ENCODE peak calls at places on chromosomes 6 and 20, in eight cellular contexts. H is ovary, X is AG04450, K is cardiac fibroblast, G is DND-41, C is HCT116, E is choroid plexus epithelial cell, J is IMR-90. S is an unnamed sample.

GRCh38 chr20:58001381-58001780 is 227.1 kb downstream of the ANKRD60 start:
- DNase-seq in G (no peak), X (no peak), K (no peak), C (no peak), J (no peak), H (peak), E (peak), S (no peak)

GRCh38 chr20:59495894-59496510 is 108.3 kb upstream of the PHACTR3 start:
- DNase-seq in G (peak), K (peak), E (peak), X (peak), H (peak), C (peak), J (peak), S (peak)

GRCh38 chr6:25017486-25017885 is 81.7 kb upstream of the RIPOR2 start:
- DNase-seq in H (no peak), X (no peak), E (no peak), C (no peak), G (no peak), K (no peak), J (no peak), S (no peak)

GRCh38 chr20:4959582-4959981 is 41.7 kb downstream of the SLC23A2 start:
- DNase-seq in C (peak), G (no peak), J (peak), X (no peak), H (no peak), K (peak), E (no peak), S (no peak)

GRCh38 chr6:103675807-103676406 is 1183.8 kb downstream of the HACE1 start:
- DNase-seq in H (no peak), G (peak), J (no peak), K (peak), X (no peak), E (peak), C (no peak), S (peak)

GRCh38 chr6:62345962-62346689 is 60.1 kb upstream of the KHDRBS2 start:
- DNase-seq in K (no peak), C (no peak), E (no peak), H (no peak), G (no peak), X (no peak), J (no peak), S (no peak)

GRCh38 chr6:22904413-22904812 is 335.0 kb downstream of the HDGFL1 start:
- DNase-seq in C (no peak), G (no peak), H (no peak), K (no peak), E (peak), X (no peak), J (peak), S (no peak)

GRCh38 chr6:52726741-52727535 is 36.3 kb downstream of the GSTA2 start:
- DNase-seq in G (no peak), E (no peak), K (no peak), J (no peak), H (no peak), X (no peak), C (no peak), S (no peak)

GRCh38 chr6:11043961-11044711 is at the start of gene ELOVL2:
- DNase-seq in E (peak), X (no peak), K (peak), C (no peak), G (no peak), J (peak), H (no peak), S (peak)

GRCh38 chr20:36591854-36592641 is 13.5 kb upstream of the RAB5IF start:
- DNase-seq in H (peak), C (peak), E (peak), K (no peak), J (peak), X (no peak), G (peak), S (peak)

GRCh38 chr20:24783631-24784492 is 165.2 kb upstream of the CST7 start:
- DNase-seq in E (no peak), K (no peak), X (no peak), H (no peak), C (no peak), G (peak), J (no peak), S (no peak)

GRCh38 chr20:24640686-24641085 is 171.3 kb downstream of the SYNDIG1 start:
- DNase-seq in E (no peak), C (no peak), J (no peak), G (no peak), X (no peak), H (no peak), K (no peak), S (no peak)

GRCh38 chr20:48236485-48237055 is 451.3 kb upstream of the SULF2 start:
- DNase-seq in K (no peak), E (no peak), G (no peak), C (no peak), J (no peak), X (no peak), H (no peak), S (no peak)

GRCh38 chr6:28104392-28105250 is 19.8 kb upstream of the ZSCAN16 start:
- DNase-seq in G (no peak), X (no peak), K (peak), C (peak), J (peak), E (peak), H (peak), S (peak)

GRCh38 chr6:160071805-160072687 is 49.6 kb upstream of the SLC22A1 start:
- DNase-seq in X (no peak), G (no peak), E (peak), K (peak), J (no peak), C (no peak), H (no peak), S (no peak)

GRCh38 chr6:55969501-55969900 is 94.1 kb upstream of the BMP5 start:
- DNase-seq in G (no peak), E (no peak), C (no peak), X (no peak), K (no peak), J (no peak), H (no peak), S (no peak)

GRCh38 chr20:40535816-40536215 is 153.2 kb downstream of the MAFB start:
- DNase-seq in E (no peak), J (no peak), C (no peak), K (no peak), G (no peak), H (no peak), X (no peak), S (peak)

GRCh38 chr6:149127212-149127611 is 190.3 kb upstream of the TAB2 start:
- DNase-seq in E (peak), H (no peak), X (peak), K (peak), J (peak), C (no peak), G (no peak), S (peak)

GRCh38 chr20:38790210-38791053 is 15.1 kb upstream of the PPP1R16B start:
- DNase-seq in C (peak), H (no peak), E (peak), K (peak), G (peak), X (no peak), J (peak), S (peak)

GRCh38 chr20:58542411-58543095 is 27.4 kb upstream of the APCDD1L start:
- DNase-seq in C (peak), G (no peak), X (no peak), K (peak), J (peak), H (no peak), E (no peak), S (peak)

GRCh38 chr6:152300517-152300916 is 336.6 kb downstream of the SYNE1 start:
- DNase-seq in C (no peak), G (no peak), K (no peak), X (no peak), J (no peak), E (no peak), H (no peak), S (no peak)

GRCh38 chr6:72865467-72865866 is 243.6 kb downstream of the KCNQ5 start:
- DNase-seq in H (no peak), C (no peak), G (no peak), J (peak), E (peak), X (no peak), K (peak), S (peak)

GRCh38 chr20:47843886-47844567 is 58.7 kb upstream of the SULF2 start:
- DNase-seq in C (no peak), H (no peak), E (no peak), X (no peak), J (no peak), G (no peak), K (no peak), S (no peak)

GRCh38 chr6:11315743-11316437 is 83.4 kb upstream of the NEDD9 start:
- DNase-seq in G (no peak), K (peak), X (peak), H (no peak), C (peak), E (peak), J (peak), S (peak)

GRCh38 chr6:109351231-109352132 is 30.8 kb downstream of the CD164 start:
- DNase-seq in G (no peak), H (no peak), K (peak), J (no peak), E (peak), C (no peak), X (no peak), S (peak)

GRCh38 chr6:11755725-11756124 is 22.9 kb downstream of the ADTRP start:
- DNase-seq in J (no peak), X (no peak), K (peak), C (no peak), G (no peak), H (no peak), E (no peak), S (peak)

DNA sequence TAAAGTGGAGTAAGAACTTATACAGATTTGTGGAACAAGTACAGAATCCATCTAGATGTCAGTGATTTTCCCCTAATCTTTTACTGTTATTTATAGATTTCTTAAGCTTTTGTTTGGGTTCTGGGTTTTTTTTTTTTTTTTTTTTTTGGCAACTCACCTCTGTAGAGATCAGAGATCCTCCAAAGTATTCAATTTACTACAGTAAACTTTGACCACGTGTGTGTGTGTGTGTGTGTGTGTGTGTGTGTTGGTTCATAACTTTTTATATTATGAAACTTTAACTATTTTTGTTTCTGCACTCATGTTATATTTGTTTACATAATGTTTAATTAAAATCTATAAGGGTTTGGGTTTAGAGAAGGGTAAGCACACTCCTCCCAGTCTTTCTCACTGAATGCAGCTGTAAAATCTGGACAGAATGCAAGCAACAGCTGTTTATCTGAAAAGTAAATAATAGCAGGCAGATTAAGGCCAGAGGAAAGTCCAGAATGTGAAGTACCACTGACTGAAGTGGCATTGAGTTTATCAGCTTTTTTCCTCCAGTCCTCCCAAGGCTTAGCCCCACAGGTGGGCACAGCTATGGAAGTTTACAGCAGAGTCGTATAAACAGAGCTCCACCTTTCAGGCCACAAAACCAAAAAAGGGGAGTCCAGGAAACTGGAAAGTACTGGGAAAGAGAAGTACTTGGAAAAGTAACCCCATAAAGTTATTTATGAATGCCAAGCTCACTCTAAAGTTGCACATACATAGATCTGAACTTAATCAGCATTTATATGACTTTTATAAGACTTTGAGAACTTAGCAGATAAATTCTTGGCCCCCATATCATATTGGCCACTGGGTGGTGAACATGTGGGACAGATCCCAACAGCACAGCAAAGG is 43.0 kb upstream of the CD2AP start:
- DNase-seq in J (no peak), X (no peak), G (no peak), H (no peak), K (no peak), C (no peak), E (no peak), S (no peak)
- H3K4me3 ChIP-seq in J (no peak), X (no peak), G (no peak), H (no peak), K (no peak), C (no peak), E (no peak), S (no peak)

GRCh38 chr20:62361799-62362589 is 5.1 kb downstream of the LAMA5 start:
- DNase-seq in C (peak), H (peak), G (no peak), K (no peak), J (no peak), E (no peak), X (no peak), S (no peak)
- TF ChIP-seq CTCF in C (no peak), H (no peak), G (no peak), K (no peak), J (no peak), E (no peak), X (no peak), S (no peak)

GRCh38 chr20:63177785-63178444 is 38.0 kb downstream of the YTHDF1 start:
- DNase-seq in C (no peak), E (peak), J (no peak), K (peak), X (no peak), H (no peak), G (no peak), S (no peak)
- H3K4me3 ChIP-seq in C (no peak), E (no peak), J (no peak), K (no peak), X (no peak), H (no peak), G (no peak), S (no peak)

DNA sequence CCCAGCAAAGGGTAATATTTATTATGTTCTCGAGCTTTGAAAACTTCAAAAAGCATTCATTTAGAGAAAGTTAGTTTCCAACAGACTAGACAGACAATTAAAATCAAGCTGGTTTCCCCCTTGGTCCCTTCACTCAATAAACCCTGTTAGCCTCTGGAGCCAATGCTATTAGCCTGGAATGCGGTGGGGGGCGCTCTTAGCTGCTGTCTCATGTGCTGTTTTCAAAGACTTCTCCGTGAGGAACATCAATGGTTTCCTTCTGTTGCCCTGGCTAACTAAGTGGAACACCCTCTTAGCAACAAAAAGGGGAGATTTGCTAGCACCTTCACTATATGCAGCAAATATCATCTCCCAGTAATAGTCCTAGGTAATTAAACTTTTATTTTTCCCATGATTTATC is 86.4 kb downstream of the LY86 start:
- DNase-seq in H (no peak), G (no peak), C (no peak), J (no peak), X (no peak), E (no peak), K (no peak), S (peak)
- TF ChIP-seq CTCF in H (no peak), G (peak), C (peak), J (peak), X (peak), E (peak), K (peak), S (peak)

S was measured in fibroblast of mammary gland.